ENCODE peak calls at places on chromosomes 5 and 9, in five cellular contexts. S is stimulated activated CD4-positive, alpha-beta T cell treated with anti-CD3 and anti-CD28 coated beads, Interleukin-2, amount 100 ng/mL, for 48 hours; R is ascending aorta; A is neural crest cell; F is CD4-positive, alpha-beta T cell. U is an unnamed sample.

GRCh38 chr5:80140496-80140895 is 105.3 kb downstream of the THBS4 start:
- DNase-seq in S (no peak), R (no peak), F (peak), A (no peak), U (no peak)

GRCh38 chr9:22030101-22030598 is 21.0 kb upstream of the CDKN2B start:
- DNase-seq in F (no peak), S (no peak), R (no peak), A (no peak), U (no peak)

GRCh38 chr5:56638061-56638621 is 177.2 kb upstream of the MAP3K1 start:
- DNase-seq in S (no peak), A (no peak), R (no peak), F (no peak), U (no peak)

GRCh38 chr9:70362952-70363351 is 51.5 kb downstream of the KLF9 start:
- DNase-seq in R (no peak), A (no peak), S (no peak), F (no peak), U (no peak)

GRCh38 chr5:169979871-169980270 is 424 bp downstream of the INSYN2B start:
- DNase-seq in A (no peak), S (no peak), F (no peak), R (no peak), U (no peak)

GRCh38 chr5:95178046-95178651 is 106.7 kb downstream of the MCTP1 start:
- DNase-seq in R (no peak), F (no peak), A (peak), S (no peak), U (no peak)

GRCh38 chr9:112858625-112859147 is 32.0 kb downstream of the SLC46A2 start:
- DNase-seq in F (no peak), S (no peak), R (no peak), A (no peak), U (peak)

GRCh38 chr9:135887585-135888050 is 19.7 kb downstream of the CAMSAP1 start:
- DNase-seq in A (no peak), S (peak), F (peak), R (no peak), U (peak)

GRCh38 chr9:90921969-90922368 is 120.3 kb downstream of the SYK start:
- DNase-seq in A (no peak), F (no peak), S (no peak), R (no peak), U (no peak)

GRCh38 chr9:136045595-136046554 is 49.2 kb downstream of the NACC2 start:
- DNase-seq in F (no peak), R (no peak), A (no peak), S (no peak), U (no peak)

GRCh38 chr5:132410451-132411381 is 41.2 kb downstream of the SLC22A5 start:
- DNase-seq in F (peak), S (peak), A (peak), R (peak), U (peak)

GRCh38 chr5:83472508-83473343 is 1.2 kb downstream of the VCAN start:
- DNase-seq in S (no peak), A (peak), R (peak), F (no peak), U (peak)

GRCh38 chr5:140118294-140118936 is 4.5 kb downstream of the PURA start:
- DNase-seq in S (no peak), F (no peak), A (no peak), R (no peak), U (no peak)

GRCh38 chr5:157449011-157449723 is 10.8 kb upstream of the NIPAL4 start:
- DNase-seq in S (no peak), R (no peak), F (no peak), A (no peak), U (no peak)

GRCh38 chr9:15069106-15069505 is 158.9 kb upstream of the FREM1 start:
- DNase-seq in A (no peak), R (no peak), S (no peak), F (no peak), U (no peak)

GRCh38 chr9:94198414-94198813 is 60.7 kb upstream of the ZNF169 start:
- DNase-seq in R (no peak), A (no peak), F (no peak), S (no peak), U (no peak)

GRCh38 chr5:172048539-172049101 is 42.2 kb upstream of the FBXW11 start:
- DNase-seq in S (no peak), F (no peak), A (no peak), R (no peak), U (no peak)

GRCh38 chr5:66407739-66408138 is 188.5 kb upstream of the MAST4 start:
- DNase-seq in R (no peak), S (no peak), F (no peak), A (no peak), U (no peak)

U was measured in GM19239.